ENCODE peak calls at places on chromosomes 3 and 15, in four cellular contexts. V is body of pancreas, E is psoas muscle, K is IMR-90. I is an unnamed sample.

GRCh38 chr15:78943692-78944091 is 1.2 kb downstream of the CTSH start:
- DNase-seq in V (no peak), E (no peak), K (no peak), I (no peak)

GRCh38 chr3:23442598-23443383 is 239.7 kb downstream of the UBE2E2 start:
- DNase-seq in V (no peak), E (no peak), K (peak; percentile 59), I (no peak)

GRCh38 chr3:193732391-193732790 is 139.4 kb downstream of the OPA1 start:
- DNase-seq in V (no peak), E (no peak), K (peak; percentile 91), I (no peak)

GRCh38 chr15:73908030-73908821 is 18.0 kb upstream of the LOXL1 start:
- DNase-seq in V (peak; percentile 82), E (peak; percentile 91), K (peak; percentile 64), I (peak; percentile 96)

GRCh38 chr3:72657666-72658065 is 190.6 kb downstream of the SHQ1 start:
- DNase-seq in V (no peak), E (no peak), K (no peak), I (no peak)

GRCh38 chr3:23183731-23184130 is 19.4 kb upstream of the UBE2E2 start:
- DNase-seq in V (peak; percentile 52), E (no peak), K (peak; percentile 60), I (no peak)

GRCh38 chr15:42363487-42363886 is 4.2 kb downstream of the CAPN3 start:
- DNase-seq in V (no peak), E (no peak), K (no peak), I (no peak)

GRCh38 chr3:72924055-72924454 is 36.2 kb downstream of the GXYLT2 start:
- DNase-seq in V (no peak), E (no peak), K (no peak), I (no peak)

GRCh38 chr3:10396083-10396482 is 75.2 kb upstream of the SEC13 start:
- DNase-seq in V (no peak), E (peak; percentile 23), K (no peak), I (no peak)

GRCh38 chr15:56495050-56495449 is 30.1 kb upstream of the MNS1 start:
- DNase-seq in V (no peak), E (no peak), K (no peak), I (no peak)

GRCh38 chr3:192802957-192803899 is 75.9 kb upstream of the FGF12 start:
- DNase-seq in V (no peak), E (no peak), K (peak; percentile 59), I (no peak)

GRCh38 chr15:101479851-101480612 is 9.5 kb downstream of the PCSK6 start:
- DNase-seq in V (no peak), E (no peak), K (no peak), I (no peak)

GRCh38 chr15:70146771-70147170 is 49.1 kb upstream of the TLE3 start:
- DNase-seq in V (no peak), E (no peak), K (no peak), I (no peak)

GRCh38 chr3:44318929-44319328 is 19.6 kb upstream of the TCAIM start:
- DNase-seq in V (no peak), E (no peak), K (no peak), I (no peak)

GRCh38 chr3:15198686-15199085 is 7.4 kb upstream of the CAPN7 start:
- DNase-seq in V (no peak), E (no peak), K (no peak), I (no peak)

GRCh38 chr3:100271522-100271921 is 10.7 kb downstream of the TBC1D23 start:
- DNase-seq in V (no peak), E (no peak), K (no peak), I (no peak)

GRCh38 chr3:156582784-156583183 is 27.9 kb upstream of the SSR3 start:
- DNase-seq in V (no peak), E (no peak), K (no peak), I (no peak)

GRCh38 chr3:132231633-132232032 is 85.6 kb upstream of the ACP3 start:
- DNase-seq in V (no peak), E (no peak), K (peak; percentile 55), I (no peak)

GRCh38 chr3:52609316-52609815 is 73.0 kb downstream of the UQCC5 start:
- DNase-seq in V (no peak), E (no peak), K (peak; percentile 26), I (no peak)

GRCh38 chr15:69798481-69799315 is 299.0 kb downstream of the TLE3 start:
- DNase-seq in V (no peak), E (no peak), K (peak; percentile 54), I (no peak)

GRCh38 chr3:182803006-182803405 is 9.7 kb downstream of the ATP11B start:
- DNase-seq in V (no peak), E (no peak), K (no peak), I (no peak)

GRCh38 chr3:42369832-42370231 is 40.6 kb downstream of the LYZL4 start:
- DNase-seq in V (no peak), E (no peak), K (no peak), I (no peak)

GRCh38 chr3:5010706-5011554 is 31.7 kb downstream of the BHLHE40 start:
- DNase-seq in V (no peak), E (no peak), K (peak; percentile 39), I (no peak)

GRCh38 chr15:32029409-32029861 is 880 bp upstream of the CHRNA7 start:
- DNase-seq in V (peak; percentile 47), E (peak; percentile 50), K (no peak), I (peak; percentile 60)

GRCh38 chr15:98787936-98788757 is 139.8 kb downstream of the IGF1R start:
- DNase-seq in V (no peak), E (no peak), K (peak; percentile 38), I (no peak)

GRCh38 chr3:39185959-39186691 is 6.3 kb downstream of the XIRP1 start:
- DNase-seq in V (no peak), E (no peak), K (no peak), I (no peak)

GRCh38 chr3:39184968-39185285 is 7.5 kb downstream of the XIRP1 start:
- DNase-seq in V (no peak), E (no peak), K (no peak), I (no peak)

GRCh38 chr3:39185326-39185958 is 7.0 kb downstream of the XIRP1 start:
- DNase-seq in V (no peak), E (no peak), K (no peak), I (no peak)

GRCh38 chr3:39183231-39184080 is 8.9 kb downstream of the XIRP1 start:
- DNase-seq in V (no peak), E (no peak), K (no peak), I (no peak)

DNA sequence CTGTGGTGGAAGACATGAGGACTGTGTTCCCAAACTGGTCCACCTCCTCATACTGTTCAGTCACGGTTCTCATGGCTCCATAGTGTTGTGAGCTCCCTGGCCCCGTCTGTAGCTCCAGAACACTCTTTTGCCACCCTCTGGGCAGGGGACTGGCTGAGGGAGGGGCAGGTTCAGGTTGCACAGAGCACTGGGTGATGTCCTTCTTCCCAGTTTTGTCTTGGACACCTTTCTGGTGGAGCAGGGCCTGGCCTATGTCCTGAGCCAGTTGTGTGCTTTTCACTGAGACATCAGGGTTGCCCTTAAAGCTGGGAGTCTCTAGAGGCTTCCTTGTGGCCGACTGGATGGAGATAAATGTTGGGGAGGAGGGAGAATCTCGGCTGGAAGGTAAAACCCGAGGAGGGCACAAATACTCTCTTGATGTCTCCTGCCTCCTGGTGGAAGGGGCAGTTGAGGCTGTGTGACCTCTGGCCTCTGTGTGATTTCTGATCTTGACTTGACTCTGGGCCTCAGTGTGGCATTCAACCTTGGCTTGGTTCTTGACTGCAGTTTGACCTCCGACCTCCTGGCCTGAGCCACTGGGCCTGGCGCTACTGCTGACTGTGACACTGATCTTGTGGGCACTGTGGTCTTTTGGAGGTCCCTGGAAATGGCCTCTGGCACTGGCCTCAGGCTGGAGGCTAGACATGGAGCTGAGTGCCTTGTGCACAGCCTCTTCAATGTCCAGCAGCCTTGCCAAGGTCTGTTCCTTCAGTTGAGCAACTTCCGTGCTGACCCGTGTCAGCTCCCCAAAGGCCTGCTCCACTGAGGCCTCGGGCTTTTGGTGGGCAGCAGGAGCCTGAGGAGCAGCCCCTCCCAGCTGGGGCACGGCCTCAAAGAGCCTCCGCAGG is 8.1 kb downstream of the XIRP1 start:
- DNase-seq in V (no peak), E (peak; percentile 73), K (no peak), I (peak; percentile 64)
- H3K27ac ChIP-seq in V (no peak overlapping the region), E (peak overlapping the region; percentile 64), K (no peak overlapping the region), I (no peak overlapping the region)

GRCh38 chr3:130850044-130850797 is 43.7 kb upstream of the ATP2C1 start:
- DNase-seq in V (no peak), E (no peak), K (peak; percentile 46), I (peak; percentile 31)
- H3K27me3 ChIP-seq in V (no peaks in the 10 kb centered on the region), E (no peaks in the 10 kb centered on the region), K (peaks cover 3% of the 10 kb centered on the region), I (no peaks in the 10 kb centered on the region)

DNA sequence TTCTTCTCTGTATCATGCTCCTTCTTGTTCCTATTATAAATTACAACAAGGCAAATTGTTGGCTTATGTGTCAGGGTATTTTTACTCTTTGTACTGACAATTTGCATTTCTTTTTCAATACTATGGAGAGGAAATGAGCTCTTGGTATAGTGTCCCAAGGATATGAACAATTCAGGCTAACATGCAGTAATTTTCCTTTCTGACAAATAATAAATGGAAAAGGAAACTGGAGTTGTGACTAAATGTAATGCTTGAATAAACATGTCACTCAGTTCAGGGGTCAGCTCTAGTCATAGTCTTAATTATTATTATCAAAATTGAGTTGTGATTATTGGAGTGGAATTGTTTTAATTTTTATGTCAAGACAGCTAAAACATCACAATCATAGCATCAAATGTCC is 256.0 kb upstream of the ZPLD1 start:
- DNase-seq in V (no peak), E (no peak), K (no peak), I (no peak)
- H3K4me1 ChIP-seq in V (peaks cover 61% of the 10 kb centered on the region), E (peaks cover 16% of the 10 kb centered on the region), K (peaks cover 24% of the 10 kb centered on the region), I (peaks cover 6% of the 10 kb centered on the region)

GRCh38 chr3:159795776-159796175 is 192.9 kb upstream of the IL12A start:
- DNase-seq in V (no peak), E (no peak), K (no peak), I (no peak)
- H3K27ac ChIP-seq in V (no peak overlapping the region), E (no peak overlapping the region), K (no peak overlapping the region), I (no peak overlapping the region)

GRCh38 chr3:37475435-37475834 is 301.1 kb upstream of the LRRFIP2 start:
- DNase-seq in V (no peak), E (no peak), K (no peak), I (no peak)

GRCh38 chr3:37477275-37477674 is 302.9 kb upstream of the LRRFIP2 start:
- DNase-seq in V (no peak), E (no peak), K (no peak), I (no peak)

GRCh38 chr3:37474936-37475335 is 300.6 kb upstream of the LRRFIP2 start:
- DNase-seq in V (no peak), E (no peak), K (no peak), I (no peak)

GRCh38 chr3:37466660-37467359 is 292.4 kb upstream of the LRRFIP2 start:
- DNase-seq in V (peak; percentile 14), E (no peak), K (no peak), I (peak; percentile 38)

GRCh38 chr3:37471425-37471824 is 297.0 kb upstream of the LRRFIP2 start:
- DNase-seq in V (no peak), E (no peak), K (no peak), I (no peak)
- H3K27me3 ChIP-seq in V (no peaks in the 10 kb centered on the region), E (no peaks in the 10 kb centered on the region), K (peaks cover 19% of the 10 kb centered on the region), I (no peaks in the 10 kb centered on the region)

DNA sequence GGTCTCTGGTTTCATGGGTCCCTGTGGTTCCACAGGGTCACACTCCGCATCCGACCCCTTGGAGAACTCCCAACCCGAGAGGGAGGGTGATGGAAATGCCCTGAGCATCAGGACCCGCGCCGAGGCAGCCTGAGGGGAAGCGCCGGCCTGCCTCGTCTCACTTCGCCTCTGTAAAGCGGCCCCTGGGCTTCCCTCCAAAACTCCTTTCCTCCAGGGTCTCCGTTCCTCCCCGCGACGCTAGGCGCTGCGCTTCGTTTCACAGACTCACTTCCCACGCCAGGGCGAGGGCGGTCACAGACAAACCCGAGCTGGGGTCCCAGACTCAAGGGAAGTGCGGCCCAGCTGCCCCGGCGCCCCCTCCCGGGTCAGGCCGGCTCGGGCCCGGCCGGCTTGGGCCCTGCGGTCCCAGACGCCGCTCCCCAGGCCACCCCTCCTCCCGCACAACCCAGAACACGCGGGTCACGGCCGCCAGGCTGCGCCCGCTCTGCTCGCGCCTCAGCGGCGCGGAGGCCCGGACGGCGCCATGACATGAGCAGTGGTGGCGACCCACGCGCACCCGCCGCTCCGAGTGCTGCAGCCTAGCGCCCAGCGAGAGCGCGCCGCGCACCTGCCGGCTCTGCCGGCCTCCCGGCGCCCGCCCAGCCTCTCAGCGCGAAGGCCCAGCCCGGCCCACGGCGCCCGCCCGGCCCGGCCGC is 619 bp downstream of the NUP210 start:
- DNase-seq in V (peak; percentile 60), E (peak; percentile 71), K (no peak), I (peak; percentile 36)
- H3K4me1 ChIP-seq in V (peaks cover 38% of the 10 kb centered on the region), E (peaks cover 10% of the 10 kb centered on the region), K (no peaks in the 10 kb centered on the region), I (peaks cover 2% of the 10 kb centered on the region)